ENCODE peak calls at places on chromosomes 1 and 21, in seven cellular contexts. One of them, this sample, is unnamed.

GRCh38 chr1:245332513-245332912 is 177.7 kb downstream of the KIF26B start:
- DNase-seq in GM18507: no peak
- DNase-seq in stimulated activated CD4-positive, alpha-beta T cell treated with anti-CD3 and anti-CD28 coated beads, Interleukin-2, amount 100 ng/mL, for 4 hours: no peak
- DNase-seq in hypothalamus: no peak
- DNase-seq in NCI-H1694 treated with DMSO at 0.1 percent for 48 hours: no peak
- DNase-seq in H1: no peak
- DNase-seq in effector memory CD8-positive, alpha-beta T cell: no peak
- DNase-seq in this sample: no peak

GRCh38 chr1:193406901-193407300 is 220.5 kb upstream of the B3GALT2 start:
- DNase-seq in GM18507: peak
- DNase-seq in stimulated activated CD4-positive, alpha-beta T cell treated with anti-CD3 and anti-CD28 coated beads, Interleukin-2, amount 100 ng/mL, for 4 hours: no peak
- DNase-seq in hypothalamus: no peak
- DNase-seq in NCI-H1694 treated with DMSO at 0.1 percent for 48 hours: peak
- DNase-seq in H1: no peak
- DNase-seq in effector memory CD8-positive, alpha-beta T cell: no peak
- DNase-seq in this sample: no peak

GRCh38 chr21:45562401-45562800 is 20.2 kb upstream of the SLC19A1 start:
- DNase-seq in GM18507: no peak
- DNase-seq in stimulated activated CD4-positive, alpha-beta T cell treated with anti-CD3 and anti-CD28 coated beads, Interleukin-2, amount 100 ng/mL, for 4 hours: no peak
- DNase-seq in hypothalamus: no peak
- DNase-seq in NCI-H1694 treated with DMSO at 0.1 percent for 48 hours: no peak
- DNase-seq in H1: no peak
- DNase-seq in effector memory CD8-positive, alpha-beta T cell: no peak
- DNase-seq in this sample: no peak

GRCh38 chr1:2555634-2556276 is 416 bp upstream of the TNFRSF14 start:
- DNase-seq in GM18507: no peak
- DNase-seq in stimulated activated CD4-positive, alpha-beta T cell treated with anti-CD3 and anti-CD28 coated beads, Interleukin-2, amount 100 ng/mL, for 4 hours: peak
- DNase-seq in hypothalamus: no peak
- DNase-seq in NCI-H1694 treated with DMSO at 0.1 percent for 48 hours: no peak
- DNase-seq in H1: no peak
- DNase-seq in effector memory CD8-positive, alpha-beta T cell: peak
- DNase-seq in this sample: no peak

GRCh38 chr1:217907504-217907903 is 276.4 kb downstream of the SPATA17 start:
- DNase-seq in GM18507: no peak
- DNase-seq in stimulated activated CD4-positive, alpha-beta T cell treated with anti-CD3 and anti-CD28 coated beads, Interleukin-2, amount 100 ng/mL, for 4 hours: no peak
- DNase-seq in hypothalamus: no peak
- DNase-seq in NCI-H1694 treated with DMSO at 0.1 percent for 48 hours: no peak
- DNase-seq in H1: no peak
- DNase-seq in effector memory CD8-positive, alpha-beta T cell: no peak
- DNase-seq in this sample: no peak

GRCh38 chr1:178189814-178190213 is 95.9 kb downstream of the RASAL2 start:
- DNase-seq in GM18507: no peak
- DNase-seq in stimulated activated CD4-positive, alpha-beta T cell treated with anti-CD3 and anti-CD28 coated beads, Interleukin-2, amount 100 ng/mL, for 4 hours: no peak
- DNase-seq in hypothalamus: no peak
- DNase-seq in NCI-H1694 treated with DMSO at 0.1 percent for 48 hours: peak
- DNase-seq in H1: peak
- DNase-seq in effector memory CD8-positive, alpha-beta T cell: no peak
- DNase-seq in this sample: no peak

GRCh38 chr1:220368352-220369265 is 96.4 kb upstream of the RAB3GAP2 start:
- DNase-seq in GM18507: no peak
- DNase-seq in stimulated activated CD4-positive, alpha-beta T cell treated with anti-CD3 and anti-CD28 coated beads, Interleukin-2, amount 100 ng/mL, for 4 hours: no peak
- DNase-seq in hypothalamus: no peak
- DNase-seq in NCI-H1694 treated with DMSO at 0.1 percent for 48 hours: no peak
- DNase-seq in H1: no peak
- DNase-seq in effector memory CD8-positive, alpha-beta T cell: no peak
- DNase-seq in this sample: no peak

GRCh38 chr1:85584923-85585322 is 4.4 kb downstream of the CCN1 start:
- DNase-seq in GM18507: no peak
- DNase-seq in stimulated activated CD4-positive, alpha-beta T cell treated with anti-CD3 and anti-CD28 coated beads, Interleukin-2, amount 100 ng/mL, for 4 hours: no peak
- DNase-seq in hypothalamus: no peak
- DNase-seq in NCI-H1694 treated with DMSO at 0.1 percent for 48 hours: no peak
- DNase-seq in H1: no peak
- DNase-seq in effector memory CD8-positive, alpha-beta T cell: no peak
- DNase-seq in this sample: no peak

GRCh38 chr1:209584186-209584776 is 767 bp downstream of the CAMK1G start:
- DNase-seq in GM18507: no peak
- DNase-seq in stimulated activated CD4-positive, alpha-beta T cell treated with anti-CD3 and anti-CD28 coated beads, Interleukin-2, amount 100 ng/mL, for 4 hours: no peak
- DNase-seq in hypothalamus: no peak
- DNase-seq in NCI-H1694 treated with DMSO at 0.1 percent for 48 hours: no peak
- DNase-seq in H1: no peak
- DNase-seq in effector memory CD8-positive, alpha-beta T cell: no peak
- DNase-seq in this sample: no peak

GRCh38 chr1:112594208-112594876 is 24.6 kb downstream of the ST7L start:
- DNase-seq in GM18507: no peak
- DNase-seq in stimulated activated CD4-positive, alpha-beta T cell treated with anti-CD3 and anti-CD28 coated beads, Interleukin-2, amount 100 ng/mL, for 4 hours: no peak
- DNase-seq in hypothalamus: no peak
- DNase-seq in NCI-H1694 treated with DMSO at 0.1 percent for 48 hours: no peak
- DNase-seq in H1: no peak
- DNase-seq in effector memory CD8-positive, alpha-beta T cell: no peak
- DNase-seq in this sample: no peak

GRCh38 chr1:207935166-207935583 is 24.2 kb upstream of the CD34 start:
- DNase-seq in GM18507: no peak
- DNase-seq in stimulated activated CD4-positive, alpha-beta T cell treated with anti-CD3 and anti-CD28 coated beads, Interleukin-2, amount 100 ng/mL, for 4 hours: no peak
- DNase-seq in hypothalamus: no peak
- DNase-seq in NCI-H1694 treated with DMSO at 0.1 percent for 48 hours: no peak
- DNase-seq in H1: no peak
- DNase-seq in effector memory CD8-positive, alpha-beta T cell: no peak
- DNase-seq in this sample: no peak

GRCh38 chr1:26286064-26286416 is 6.2 kb downstream of the SH3BGRL3 start:
- DNase-seq in GM18507: no peak
- DNase-seq in stimulated activated CD4-positive, alpha-beta T cell treated with anti-CD3 and anti-CD28 coated beads, Interleukin-2, amount 100 ng/mL, for 4 hours: no peak
- DNase-seq in hypothalamus: no peak
- DNase-seq in NCI-H1694 treated with DMSO at 0.1 percent for 48 hours: no peak
- DNase-seq in H1: no peak
- DNase-seq in effector memory CD8-positive, alpha-beta T cell: no peak
- DNase-seq in this sample: no peak

GRCh38 chr1:24182041-24182440 is 5.0 kb downstream of the IFNLR1 start:
- DNase-seq in GM18507: no peak
- DNase-seq in stimulated activated CD4-positive, alpha-beta T cell treated with anti-CD3 and anti-CD28 coated beads, Interleukin-2, amount 100 ng/mL, for 4 hours: no peak
- DNase-seq in hypothalamus: no peak
- DNase-seq in NCI-H1694 treated with DMSO at 0.1 percent for 48 hours: no peak
- DNase-seq in H1: no peak
- DNase-seq in effector memory CD8-positive, alpha-beta T cell: no peak
- DNase-seq in this sample: no peak

GRCh38 chr21:43308101-43308500 is 118.8 kb downstream of the SIK1 start:
- DNase-seq in GM18507: no peak
- DNase-seq in stimulated activated CD4-positive, alpha-beta T cell treated with anti-CD3 and anti-CD28 coated beads, Interleukin-2, amount 100 ng/mL, for 4 hours: no peak
- DNase-seq in hypothalamus: no peak
- DNase-seq in NCI-H1694 treated with DMSO at 0.1 percent for 48 hours: no peak
- DNase-seq in H1: no peak
- DNase-seq in effector memory CD8-positive, alpha-beta T cell: no peak
- DNase-seq in this sample: no peak

GRCh38 chr1:27557596-27558340 is 46.2 kb downstream of the AHDC1 start:
- DNase-seq in GM18507: no peak
- DNase-seq in stimulated activated CD4-positive, alpha-beta T cell treated with anti-CD3 and anti-CD28 coated beads, Interleukin-2, amount 100 ng/mL, for 4 hours: no peak
- DNase-seq in hypothalamus: no peak
- DNase-seq in NCI-H1694 treated with DMSO at 0.1 percent for 48 hours: no peak
- DNase-seq in H1: no peak
- DNase-seq in effector memory CD8-positive, alpha-beta T cell: no peak
- DNase-seq in this sample: no peak

GRCh38 chr1:198955085-198955484 is 316.2 kb downstream of the PTPRC start:
- DNase-seq in GM18507: no peak
- DNase-seq in stimulated activated CD4-positive, alpha-beta T cell treated with anti-CD3 and anti-CD28 coated beads, Interleukin-2, amount 100 ng/mL, for 4 hours: no peak
- DNase-seq in hypothalamus: no peak
- DNase-seq in NCI-H1694 treated with DMSO at 0.1 percent for 48 hours: no peak
- DNase-seq in H1: no peak
- DNase-seq in effector memory CD8-positive, alpha-beta T cell: no peak
- DNase-seq in this sample: no peak

GRCh38 chr1:22376546-22376945 is 75.1 kb upstream of the ZBTB40 start:
- DNase-seq in GM18507: no peak
- DNase-seq in stimulated activated CD4-positive, alpha-beta T cell treated with anti-CD3 and anti-CD28 coated beads, Interleukin-2, amount 100 ng/mL, for 4 hours: no peak
- DNase-seq in hypothalamus: no peak
- DNase-seq in NCI-H1694 treated with DMSO at 0.1 percent for 48 hours: no peak
- DNase-seq in H1: no peak
- DNase-seq in effector memory CD8-positive, alpha-beta T cell: no peak
- DNase-seq in this sample: no peak

GRCh38 chr1:181081399-181081798 is 7.1 kb upstream of the IER5 start:
- DNase-seq in GM18507: no peak
- DNase-seq in stimulated activated CD4-positive, alpha-beta T cell treated with anti-CD3 and anti-CD28 coated beads, Interleukin-2, amount 100 ng/mL, for 4 hours: no peak
- DNase-seq in hypothalamus: no peak
- DNase-seq in NCI-H1694 treated with DMSO at 0.1 percent for 48 hours: no peak
- DNase-seq in H1: no peak
- DNase-seq in effector memory CD8-positive, alpha-beta T cell: no peak
- DNase-seq in this sample: no peak

GRCh38 chr1:11295905-11296304 is 22.9 kb downstream of the UBIAD1 start:
- DNase-seq in GM18507: no peak
- DNase-seq in stimulated activated CD4-positive, alpha-beta T cell treated with anti-CD3 and anti-CD28 coated beads, Interleukin-2, amount 100 ng/mL, for 4 hours: no peak
- DNase-seq in hypothalamus: no peak
- DNase-seq in NCI-H1694 treated with DMSO at 0.1 percent for 48 hours: no peak
- DNase-seq in H1: no peak
- DNase-seq in effector memory CD8-positive, alpha-beta T cell: no peak
- DNase-seq in this sample: no peak

GRCh38 chr1:2115922-2116341 is 65.7 kb downstream of the PRKCZ start:
- DNase-seq in GM18507: no peak
- DNase-seq in stimulated activated CD4-positive, alpha-beta T cell treated with anti-CD3 and anti-CD28 coated beads, Interleukin-2, amount 100 ng/mL, for 4 hours: no peak
- DNase-seq in hypothalamus: no peak
- DNase-seq in NCI-H1694 treated with DMSO at 0.1 percent for 48 hours: no peak
- DNase-seq in H1: peak
- DNase-seq in effector memory CD8-positive, alpha-beta T cell: no peak
- DNase-seq in this sample: no peak

GRCh38 chr1:16721871-16722641 is 18.3 kb upstream of the RNU1-4 start:
- DNase-seq in GM18507: no peak
- DNase-seq in stimulated activated CD4-positive, alpha-beta T cell treated with anti-CD3 and anti-CD28 coated beads, Interleukin-2, amount 100 ng/mL, for 4 hours: no peak
- DNase-seq in hypothalamus: no peak
- DNase-seq in NCI-H1694 treated with DMSO at 0.1 percent for 48 hours: no peak
- DNase-seq in H1: no peak
- DNase-seq in effector memory CD8-positive, alpha-beta T cell: no peak
- DNase-seq in this sample: no peak

GRCh38 chr1:19083081-19083480 is 126.6 kb upstream of the IFFO2 start:
- DNase-seq in GM18507: no peak
- DNase-seq in stimulated activated CD4-positive, alpha-beta T cell treated with anti-CD3 and anti-CD28 coated beads, Interleukin-2, amount 100 ng/mL, for 4 hours: no peak
- DNase-seq in hypothalamus: no peak
- DNase-seq in NCI-H1694 treated with DMSO at 0.1 percent for 48 hours: no peak
- DNase-seq in H1: no peak
- DNase-seq in effector memory CD8-positive, alpha-beta T cell: no peak
- DNase-seq in this sample: no peak

GRCh38 chr1:9401080-9401453 is 108.4 kb downstream of the SPSB1 start:
- DNase-seq in GM18507: no peak
- DNase-seq in stimulated activated CD4-positive, alpha-beta T cell treated with anti-CD3 and anti-CD28 coated beads, Interleukin-2, amount 100 ng/mL, for 4 hours: no peak
- DNase-seq in hypothalamus: no peak
- DNase-seq in NCI-H1694 treated with DMSO at 0.1 percent for 48 hours: no peak
- DNase-seq in H1: no peak
- DNase-seq in effector memory CD8-positive, alpha-beta T cell: no peak
- DNase-seq in this sample: no peak

GRCh38 chr21:38852708-38853107 is 47.0 kb downstream of the ETS2 start:
- DNase-seq in GM18507: no peak
- DNase-seq in stimulated activated CD4-positive, alpha-beta T cell treated with anti-CD3 and anti-CD28 coated beads, Interleukin-2, amount 100 ng/mL, for 4 hours: no peak
- DNase-seq in hypothalamus: no peak
- DNase-seq in NCI-H1694 treated with DMSO at 0.1 percent for 48 hours: no peak
- DNase-seq in H1: no peak
- DNase-seq in effector memory CD8-positive, alpha-beta T cell: no peak
- DNase-seq in this sample: no peak

GRCh38 chr1:161954050-161954449 is 69.6 kb downstream of the OLFML2B start:
- DNase-seq in GM18507: no peak
- DNase-seq in stimulated activated CD4-positive, alpha-beta T cell treated with anti-CD3 and anti-CD28 coated beads, Interleukin-2, amount 100 ng/mL, for 4 hours: no peak
- DNase-seq in hypothalamus: no peak
- DNase-seq in NCI-H1694 treated with DMSO at 0.1 percent for 48 hours: no peak
- DNase-seq in H1: no peak
- DNase-seq in effector memory CD8-positive, alpha-beta T cell: no peak
- DNase-seq in this sample: no peak

GRCh38 chr1:203131548-203132200 is 4.1 kb downstream of the ADORA1 start:
- DNase-seq in GM18507: no peak
- DNase-seq in stimulated activated CD4-positive, alpha-beta T cell treated with anti-CD3 and anti-CD28 coated beads, Interleukin-2, amount 100 ng/mL, for 4 hours: no peak
- DNase-seq in hypothalamus: no peak
- DNase-seq in NCI-H1694 treated with DMSO at 0.1 percent for 48 hours: no peak
- DNase-seq in H1: no peak
- DNase-seq in effector memory CD8-positive, alpha-beta T cell: no peak
- DNase-seq in this sample: no peak

GRCh38 chr1:100955322-100955721 is 59.4 kb downstream of the SLC30A7 start:
- DNase-seq in GM18507: no peak
- DNase-seq in stimulated activated CD4-positive, alpha-beta T cell treated with anti-CD3 and anti-CD28 coated beads, Interleukin-2, amount 100 ng/mL, for 4 hours: no peak
- DNase-seq in hypothalamus: no peak
- DNase-seq in NCI-H1694 treated with DMSO at 0.1 percent for 48 hours: no peak
- DNase-seq in H1: no peak
- DNase-seq in effector memory CD8-positive, alpha-beta T cell: no peak
- DNase-seq in this sample: no peak

GRCh38 chr1:81478217-81478616 is 322.5 kb upstream of the ADGRL2 start:
- DNase-seq in GM18507: no peak
- DNase-seq in stimulated activated CD4-positive, alpha-beta T cell treated with anti-CD3 and anti-CD28 coated beads, Interleukin-2, amount 100 ng/mL, for 4 hours: no peak
- DNase-seq in hypothalamus: no peak
- DNase-seq in NCI-H1694 treated with DMSO at 0.1 percent for 48 hours: peak
- DNase-seq in H1: no peak
- DNase-seq in effector memory CD8-positive, alpha-beta T cell: no peak
- DNase-seq in this sample: no peak

GRCh38 chr1:207221934-207222351 is 99.5 kb upstream of the CD55 start:
- DNase-seq in GM18507: no peak
- DNase-seq in stimulated activated CD4-positive, alpha-beta T cell treated with anti-CD3 and anti-CD28 coated beads, Interleukin-2, amount 100 ng/mL, for 4 hours: no peak
- DNase-seq in hypothalamus: no peak
- DNase-seq in NCI-H1694 treated with DMSO at 0.1 percent for 48 hours: no peak
- DNase-seq in H1: no peak
- DNase-seq in effector memory CD8-positive, alpha-beta T cell: no peak
- DNase-seq in this sample: no peak